ENCODE peak calls at places on chromosomes 2 and 18, in six cellular contexts. H, T, G, Y, Q and L are unnamed samples.

GRCh38 chr2:165280356-165280755 is 41.1 kb downstream of the SCN2A start:
- DNase-seq in Q (no peak), H (no peak), G (no peak), T (no peak), Y (no peak), L (no peak)

GRCh38 chr18:68454511-68455228 is 260.2 kb downstream of the TMX3 start:
- DNase-seq in Q (no peak), T (no peak), G (no peak), Y (peak; percentile 81), H (peak; percentile 84), L (no peak)

GRCh38 chr2:146652311-146652710 is 1192.5 kb upstream of the ACVR2A start:
- DNase-seq in Q (peak; percentile 7), Y (peak; percentile 75), H (peak; percentile 38), G (no peak), T (peak; percentile 11), L (no peak)

GRCh38 chr2:227932001-227932400 is 60.6 kb downstream of the DAW1 start:
- DNase-seq in Y (no peak), H (no peak), T (no peak), G (no peak), Q (no peak), L (no peak)

GRCh38 chr2:120346034-120346666 is at the start of gene INHBB:
- DNase-seq in H (peak; percentile 56), G (no peak), T (no peak), Y (no peak), Q (no peak), L (peak; percentile 84)

GRCh38 chr2:122531803-122532344 is 776.4 kb downstream of the TSN start:
- DNase-seq in Y (peak; percentile 20), G (no peak), H (no peak), Q (no peak), T (no peak), L (no peak)

GRCh38 chr2:38935568-38936172 is 46.0 kb downstream of the ARHGEF33 start:
- DNase-seq in Y (peak; percentile 59), T (no peak), G (no peak), Q (no peak), H (peak; percentile 55), L (no peak)

GRCh38 chr2:49914281-49914680 is 760.0 kb upstream of the FSHR start:
- DNase-seq in Q (no peak), G (no peak), Y (peak; percentile 30), H (peak; percentile 78), T (no peak), L (no peak)

GRCh38 chr2:234981197-234982095 is 29.6 kb downstream of the SH3BP4 start:
- DNase-seq in T (peak; percentile 92), H (peak; percentile 99), Y (peak; percentile 100), Q (peak; percentile 98), G (no peak), L (peak; percentile 73)

GRCh38 chr2:21333249-21333648 is 209.5 kb downstream of the TDRD15 start:
- DNase-seq in Q (no peak), H (no peak), G (no peak), T (no peak), Y (no peak), L (no peak)

GRCh38 chr2:121480826-121481225 is 49.9 kb upstream of the RNU4ATAC start:
- DNase-seq in Y (no peak), H (peak; percentile 86), G (no peak), Q (no peak), T (no peak), L (no peak)

GRCh38 chr2:1912771-1913170 is 168.5 kb upstream of the PXDN start:
- DNase-seq in H (no peak), Q (no peak), T (no peak), Y (no peak), G (no peak), L (no peak)

GRCh38 chr2:232494542-232494941 is 6.9 kb upstream of the ECEL1 start:
- DNase-seq in H (no peak), Y (no peak), G (no peak), Q (no peak), T (no peak), L (peak; percentile 68)

GRCh38 chr2:43038720-43039099 is 187.7 kb downstream of the ZFP36L2 start:
- DNase-seq in G (no peak), Y (peak; percentile 59), H (no peak), T (no peak), Q (no peak), L (no peak)

GRCh38 chr2:120503793-120504571 is 158.0 kb downstream of the INHBB start:
- DNase-seq in H (peak; percentile 63), T (no peak), G (no peak), Q (no peak), Y (peak; percentile 81), L (no peak)

GRCh38 chr2:174606336-174606735 is 8.7 kb upstream of the WIPF1 start:
- DNase-seq in G (no peak), Q (peak; percentile 73), Y (peak; percentile 81), H (peak; percentile 94), T (peak; percentile 61), L (no peak)